ENCODE peak calls at places on chromosome 2, in seven cellular contexts. L is A549, R is endothelial cell of umbilical vein, J is ovary, G is thyroid gland, A is stomach, C is heart left ventricle. T is an unnamed sample.

GRCh38 chr2:12105180-12105579 is 358.7 kb downstream of the LPIN1 start:
- DNase-seq in L (no peak), R (no peak), J (no peak), G (no peak), A (no peak), C (no peak), T (no peak)

GRCh38 chr2:54476852-54477251 is 20.7 kb downstream of the SPTBN1 start:
- DNase-seq in L (no peak), R (no peak), J (no peak), G (no peak), A (no peak), C (no peak), T (no peak)

GRCh38 chr2:232588680-232589585 is 38.4 kb downstream of the EIF4E2 start:
- DNase-seq in L (peak; percentile 56), R (no peak), J (no peak), G (peak; percentile 93), A (peak; percentile 86), C (peak; percentile 34), T (no peak)

GRCh38 chr2:27042159-27042661 is 9.3 kb upstream of the AGBL5 start:
- DNase-seq in L (no peak), R (no peak), J (no peak), G (peak; percentile 46), A (no peak), C (no peak), T (no peak)

GRCh38 chr2:3606370-3607124 is 11.6 kb downstream of the COLEC11 start:
- DNase-seq in L (no peak), R (no peak), J (no peak), G (no peak), A (peak; percentile 22), C (no peak), T (no peak)

GRCh38 chr2:70362661-70363060 is 60.8 kb upstream of the FAM136A start:
- DNase-seq in L (peak; percentile 64), R (no peak), J (no peak), G (no peak), A (no peak), C (no peak), T (no peak)

GRCh38 chr2:69082430-69082997 is 69.5 kb downstream of the ANTXR1 start:
- DNase-seq in L (peak; percentile 97), R (peak; percentile 87), J (peak; percentile 76), G (peak; percentile 12), A (peak; percentile 50), C (peak; percentile 29), T (no peak)

GRCh38 chr2:5937865-5938565 is 245.8 kb downstream of the SOX11 start:
- DNase-seq in L (no peak), R (no peak), J (no peak), G (no peak), A (no peak), C (no peak), T (no peak)

GRCh38 chr2:222364280-222364895 is 60.0 kb upstream of the SGPP2 start:
- DNase-seq in L (no peak), R (peak; percentile 93), J (no peak), G (no peak), A (no peak), C (no peak), T (no peak)

GRCh38 chr2:67389286-67389685 is 7.8 kb upstream of the ETAA1 start:
- DNase-seq in L (no peak), R (peak; percentile 69), J (no peak), G (no peak), A (no peak), C (no peak), T (no peak)

DNA sequence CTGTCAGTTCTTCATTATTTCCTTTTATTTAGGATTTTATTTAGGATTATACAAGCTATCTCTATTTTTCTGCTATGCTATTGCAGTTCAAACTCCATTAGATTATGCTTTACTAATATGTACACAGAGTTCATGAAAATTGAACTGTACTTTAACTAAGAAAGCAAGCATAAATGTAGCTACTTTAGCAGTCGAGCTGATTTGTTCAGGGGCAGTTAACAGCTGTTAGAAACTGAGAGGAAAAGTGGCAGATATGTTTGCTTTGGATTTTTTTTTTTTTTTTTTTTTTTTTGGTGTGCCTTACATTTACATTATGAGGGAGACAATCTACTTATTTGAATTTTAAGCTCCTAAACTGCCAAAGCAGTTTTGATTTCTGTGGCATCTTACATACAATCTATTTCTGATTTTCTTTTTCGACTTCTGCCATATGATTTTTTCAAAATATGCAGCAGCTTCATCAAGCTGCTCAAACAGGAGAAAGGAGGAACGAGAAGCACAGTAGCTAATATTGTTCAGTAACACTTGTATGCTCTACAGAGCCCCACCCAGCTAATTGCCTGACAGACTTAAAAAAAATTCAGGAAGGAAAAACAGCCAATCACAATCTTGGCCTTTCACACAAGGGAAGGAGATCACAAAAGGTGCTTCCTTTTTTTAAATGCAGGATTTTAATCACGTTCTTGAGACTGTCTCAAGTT is 233.4 kb upstream of the SIX3 start:
- DNase-seq in L (no peak), R (peak; percentile 45), J (no peak), G (no peak), A (no peak), C (no peak), T (no peak)
- H3K4me3 ChIP-seq in L (no peak overlapping the region), R (no peak overlapping the region), J (no peak overlapping the region), G (no peak overlapping the region), A (no peak overlapping the region), C (no peak overlapping the region), T (no peak overlapping the region)

DNA sequence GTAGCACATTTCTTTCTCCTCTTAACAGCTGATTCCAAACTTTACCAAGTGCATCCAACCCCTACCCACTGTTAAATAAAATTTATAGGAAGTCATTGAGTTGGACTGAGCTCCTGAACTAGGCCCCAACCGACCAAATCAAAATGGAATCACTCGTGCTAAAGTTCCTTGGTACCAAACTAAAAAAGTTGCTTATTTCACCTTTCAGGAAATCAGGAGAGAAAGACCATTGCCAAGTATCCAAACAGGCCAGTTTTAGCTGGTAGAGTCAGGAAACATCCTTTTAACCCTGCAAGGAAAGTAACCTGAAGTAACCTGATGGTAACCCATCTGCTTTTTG is 10.5 kb upstream of the GALNT5 start:
- DNase-seq in L (no peak), R (no peak), J (no peak), G (no peak), A (no peak), C (no peak), T (no peak)
- TF ChIP-seq POLR2A in L (no peak), R (no peak), J (no peak), G (no peak), A (no peak), C (no peak), T (no peak)

GRCh38 chr2:136246086-136246669 is 128.2 kb upstream of the CXCR4 start:
- DNase-seq in L (peak; percentile 12), R (peak; percentile 29), J (no peak), G (peak; percentile 82), A (peak; percentile 56), C (no peak), T (no peak)
- H3K4me3 ChIP-seq in L (peak overlapping the region; percentile 13), R (no peak overlapping the region), J (no peak overlapping the region), G (no peak overlapping the region), A (no peak overlapping the region), C (peak overlapping the region; percentile 19), T (no peak overlapping the region)

GRCh38 chr2:161238559-161239415 is 69.4 kb upstream of the PSMD14 start:
- DNase-seq in L (peak; percentile 50), R (peak; percentile 68), J (peak; percentile 60), G (peak; percentile 57), A (peak; percentile 69), C (peak; percentile 68), T (peak; percentile 76)
- TF ChIP-seq POLR2A in L (no peak), R (no peak), J (no peak), G (peak; percentile 55), A (no peak), C (no peak), T (no peak)

DNA sequence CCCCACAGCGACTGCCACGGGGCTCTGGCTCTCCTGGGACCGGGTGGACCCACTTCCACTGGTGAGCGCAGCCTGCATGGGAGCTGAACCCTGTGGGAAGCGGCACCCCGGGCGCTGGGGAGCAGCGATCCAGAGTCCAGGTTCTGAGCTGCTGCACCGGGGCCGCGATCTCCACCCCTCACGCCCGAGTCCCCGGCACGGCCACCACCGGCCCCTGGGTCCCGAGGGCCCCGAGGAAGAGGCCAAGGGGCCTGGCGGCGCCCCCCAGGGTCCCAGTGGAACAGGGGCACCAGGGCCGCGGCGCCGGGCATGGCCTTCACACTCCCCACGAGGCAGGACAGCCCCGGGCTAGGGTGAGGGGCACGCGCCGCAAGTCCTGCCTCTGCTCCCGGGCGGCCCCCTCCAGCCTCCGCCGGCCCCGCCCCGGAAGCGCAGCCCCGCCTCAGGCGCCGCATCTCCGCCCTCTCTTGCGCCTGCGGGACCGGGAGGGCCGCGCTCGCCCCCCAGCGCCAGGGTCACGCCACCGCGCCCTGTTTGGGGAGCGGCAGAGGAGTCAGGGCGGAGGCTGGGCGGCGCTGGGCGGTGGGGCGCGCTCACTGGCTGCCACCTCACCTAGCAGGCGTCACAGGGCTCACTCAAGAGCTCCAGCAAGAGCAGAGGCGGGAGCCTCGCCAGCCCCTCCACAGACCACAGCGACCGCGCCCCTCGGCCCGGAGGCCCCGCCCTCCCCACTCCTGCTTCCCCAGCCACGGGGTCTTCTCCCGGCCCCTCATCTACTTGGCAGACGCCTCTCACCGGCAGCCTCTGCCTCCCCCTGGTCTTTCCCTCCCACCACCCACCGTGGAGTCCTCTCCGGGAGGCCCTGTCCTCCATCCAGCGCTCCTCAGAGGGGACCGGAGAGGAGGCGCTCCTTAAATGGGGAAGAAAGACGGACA is 26.8 kb downstream of the THAP4 start:
- DNase-seq in L (no peak), R (peak; percentile 83), J (peak; percentile 76), G (peak; percentile 93), A (peak; percentile 90), C (peak; percentile 84), T (peak; percentile 88)
- H3K4me3 ChIP-seq in L (no peak overlapping the region), R (peak overlapping the region; percentile 15), J (peak overlapping the region; percentile 66), G (peak overlapping the region; percentile 50), A (peak overlapping the region; percentile 56), C (peak overlapping the region; percentile 60), T (peak overlapping the region; percentile 48)

GRCh38 chr2:86625096-86625495 is 1.4 kb upstream of the RNF103 start:
- DNase-seq in L (no peak), R (no peak), J (no peak), G (no peak), A (no peak), C (no peak), T (no peak)

GRCh38 chr2:86622409-86622877 is 1.2 kb downstream of the RNF103 start:
- DNase-seq in L (peak; percentile 53), R (peak; percentile 52), J (no peak), G (peak; percentile 52), A (peak; percentile 44), C (peak; percentile 31), T (no peak)

GRCh38 chr2:86623549-86624547 is at the start of gene RNF103:
- DNase-seq in L (peak; percentile 96), R (peak; percentile 92), J (peak; percentile 96), G (peak; percentile 97), A (peak; percentile 97), C (peak; percentile 98), T (peak; percentile 97)

GRCh38 chr2:86621290-86621943 is 2.2 kb downstream of the RNF103 start:
- DNase-seq in L (no peak), R (peak; percentile 72), J (no peak), G (no peak), A (no peak), C (no peak), T (no peak)

DNA sequence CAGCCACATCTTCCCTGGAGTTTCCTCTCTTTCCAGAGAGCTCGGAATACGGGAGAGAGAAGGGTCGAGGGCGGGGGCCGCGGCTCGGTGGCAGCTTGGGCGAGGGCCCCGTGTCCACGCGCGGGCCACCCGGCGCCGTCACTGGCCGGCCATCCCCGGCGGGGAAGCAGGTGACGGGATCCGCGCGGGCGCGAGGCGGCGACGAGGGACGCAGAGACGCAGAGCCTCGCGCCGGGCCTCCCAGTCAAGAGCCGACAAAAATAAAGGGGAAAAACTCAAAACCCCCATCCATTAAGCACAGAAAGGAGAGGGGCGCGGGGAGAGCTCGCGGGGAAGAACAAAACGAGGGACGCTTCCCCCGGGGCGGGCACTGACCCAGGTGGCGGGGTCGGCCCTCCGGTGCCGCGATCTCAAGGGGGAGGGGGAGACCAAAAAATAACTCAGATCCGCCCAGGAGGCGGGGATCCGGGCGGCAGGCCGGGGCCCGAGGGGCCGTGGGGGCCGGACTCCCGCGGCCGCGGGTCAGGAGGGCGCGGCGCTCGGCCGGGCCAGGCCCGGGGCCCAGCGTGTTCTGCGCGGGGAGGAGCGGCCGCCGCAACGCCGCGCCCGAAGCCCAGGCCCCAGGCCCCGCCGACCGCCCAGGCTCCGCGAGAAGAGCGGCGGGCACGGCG is 652 bp downstream of the RNF103 start:
- DNase-seq in L (peak; percentile 66), R (peak; percentile 43), J (peak; percentile 38), G (peak; percentile 72), A (peak; percentile 59), C (peak; percentile 74), T (peak; percentile 79)
- TF ChIP-seq POLR2A in L (peak; percentile 12), R (no peak), J (no peak), G (no peak), A (no peak), C (no peak), T (no peak)